ENCODE peak calls at places on chromosome 4, in five cellular contexts. P is GM06990, O is K562, M is cardiac muscle cell, R is heart left ventricle. V is an unnamed sample.

GRCh38 chr4:165207431-165208321 is at the start of gene KLHL2:
- DNase-seq in O (peak), M (peak), P (peak), R (peak), V (no peak)

GRCh38 chr4:125444166-125444565 is 129.4 kb downstream of the FAT4 start:
- DNase-seq in R (no peak), P (no peak), O (no peak), M (no peak), V (no peak)

GRCh38 chr4:21198683-21199082 is 498.4 kb downstream of the PACRGL start:
- DNase-seq in M (no peak), R (no peak), O (no peak), P (no peak), V (no peak)

GRCh38 chr4:139506774-139507173 is 49.2 kb downstream of the SETD7 start:
- DNase-seq in O (no peak), P (no peak), R (no peak), M (no peak), V (no peak)

GRCh38 chr4:113908829-113909228 is 70.6 kb downstream of the ARSJ start:
- DNase-seq in O (no peak), M (no peak), P (no peak), R (no peak), V (no peak)

GRCh38 chr4:16775411-16776154 is 122.9 kb downstream of the LDB2 start:
- DNase-seq in P (no peak), R (no peak), M (no peak), O (no peak), V (no peak)

GRCh38 chr4:71009796-71010588 is 16.5 kb downstream of the DCK start:
- DNase-seq in P (no peak), M (peak), O (peak), R (no peak), V (no peak)

GRCh38 chr4:69092190-69092589 is 4.1 kb upstream of the UGT2B7 start:
- DNase-seq in O (no peak), R (no peak), M (no peak), P (no peak), V (no peak)

GRCh38 chr4:55397521-55398321 is 2.0 kb downstream of the TMEM165 start:
- DNase-seq in M (no peak), R (no peak), O (no peak), P (no peak), V (peak)

GRCh38 chr4:22754091-22754490 is 61.4 kb downstream of the GBA3 start:
- DNase-seq in O (no peak), M (no peak), R (no peak), P (no peak), V (no peak)

GRCh38 chr4:96352051-96352517 is 512.2 kb downstream of the PDHA2 start:
- DNase-seq in R (no peak), M (peak), P (no peak), O (no peak), V (no peak)

GRCh38 chr4:7781993-7782392 is 157.7 kb downstream of the AFAP1 start:
- DNase-seq in O (no peak), R (no peak), P (no peak), M (no peak), V (no peak)
- TF ChIP-seq CTCF in O (no peak), R (no peak), P (no peak), M (no peak), V (no peak)

GRCh38 chr4:10302096-10302495 is 155.1 kb downstream of the ZNF518B start:
- DNase-seq in M (no peak), P (no peak), R (no peak), O (no peak), V (no peak)
- H3K4me3 ChIP-seq in M (no peak), P (no peak), R (no peak), O (no peak), V (no peak)

GRCh38 chr4:92299152-92299551 is 4.6 kb upstream of the GRID2 start:
- DNase-seq in M (no peak), P (no peak), R (no peak), O (no peak), V (no peak)
- TF ChIP-seq CTCF in M (peak), P (no peak), R (no peak), O (no peak), V (no peak)

GRCh38 chr4:73341454-73341853 is 62.6 kb upstream of the ALB start:
- DNase-seq in R (no peak), P (no peak), O (peak), M (peak), V (peak)

GRCh38 chr4:73343432-73343831 is 60.7 kb upstream of the ALB start:
- DNase-seq in R (no peak), M (no peak), P (no peak), O (no peak), V (no peak)

GRCh38 chr4:73345399-73345975 is 58.6 kb upstream of the ALB start:
- DNase-seq in O (no peak), M (no peak), P (no peak), R (no peak), V (no peak)

GRCh38 chr4:73347497-73347896 is 56.6 kb upstream of the ALB start:
- DNase-seq in R (no peak), M (no peak), P (no peak), O (no peak), V (no peak)

GRCh38 chr4:73344106-73344505 is 60.0 kb upstream of the ALB start:
- DNase-seq in O (no peak), M (no peak), R (no peak), P (no peak), V (no peak)
- H3K4me3 ChIP-seq in O (no peak), M (no peak), R (no peak), P (no peak), V (no peak)

DNA sequence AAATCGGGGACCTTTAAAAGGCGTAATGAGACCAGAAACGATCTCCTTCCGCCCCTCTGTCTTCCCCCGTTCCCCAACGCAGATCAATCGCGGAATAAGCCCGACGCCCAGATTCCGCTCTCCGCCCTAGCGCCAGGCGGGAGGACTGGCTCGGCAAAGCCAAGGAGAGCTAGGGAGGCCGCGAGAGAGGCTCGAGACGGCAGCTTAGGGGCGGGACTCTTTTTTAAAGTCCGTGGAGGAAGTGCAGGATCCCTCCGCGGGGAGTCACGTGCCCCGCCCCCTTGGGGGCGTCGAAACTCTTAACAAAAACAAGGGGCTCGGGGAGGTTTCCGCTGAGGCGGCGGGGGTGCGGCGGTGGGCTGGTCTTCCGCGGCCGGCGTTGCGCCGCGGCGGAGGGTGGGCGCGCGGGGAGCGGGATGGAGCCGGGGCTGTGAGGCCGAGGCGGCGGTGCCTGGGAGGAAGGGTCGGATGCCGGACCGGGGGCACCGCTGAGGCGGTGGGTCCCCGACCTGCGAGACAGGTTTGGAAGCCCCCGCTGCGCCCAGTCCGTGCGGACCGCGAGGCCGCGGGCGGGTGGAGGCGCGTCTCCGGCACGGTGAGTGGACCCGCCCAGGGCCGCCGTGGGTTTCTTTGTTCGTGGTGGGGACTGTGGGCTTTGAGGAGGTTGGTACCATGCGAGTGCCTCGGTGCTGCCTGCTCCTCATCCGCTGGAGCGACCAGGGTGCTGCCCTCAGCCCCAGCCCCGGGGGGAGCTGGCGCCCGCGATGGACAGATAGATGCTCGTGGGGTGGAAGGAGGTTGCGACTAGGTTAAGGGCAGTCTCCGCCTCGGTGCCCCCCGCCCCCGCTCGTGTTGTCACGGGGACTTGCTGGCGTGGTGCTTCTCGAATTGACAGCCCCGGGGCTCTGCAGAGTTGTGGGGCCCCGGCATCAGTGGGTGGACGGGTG is at the start of gene CCNG2:
- DNase-seq in R (peak), P (peak), M (peak), O (peak), V (peak)
- TF ChIP-seq CTCF in R (no peak), P (no peak), M (no peak), O (no peak), V (no peak)

GRCh38 chr4:183471960-183472708 is 27.7 kb downstream of the CDKN2AIP start:
- DNase-seq in M (peak), O (peak), P (no peak), R (peak), V (no peak)
- H3K4me3 ChIP-seq in M (no peak), O (no peak), P (no peak), R (peak), V (no peak)

GRCh38 chr4:155758500-155759371 is at the start of gene GUCY1B1:
- DNase-seq in O (peak), M (peak), R (peak), P (peak), V (peak)
- TF ChIP-seq CTCF in O (no peak), M (peak), R (peak), P (peak), V (peak)

DNA sequence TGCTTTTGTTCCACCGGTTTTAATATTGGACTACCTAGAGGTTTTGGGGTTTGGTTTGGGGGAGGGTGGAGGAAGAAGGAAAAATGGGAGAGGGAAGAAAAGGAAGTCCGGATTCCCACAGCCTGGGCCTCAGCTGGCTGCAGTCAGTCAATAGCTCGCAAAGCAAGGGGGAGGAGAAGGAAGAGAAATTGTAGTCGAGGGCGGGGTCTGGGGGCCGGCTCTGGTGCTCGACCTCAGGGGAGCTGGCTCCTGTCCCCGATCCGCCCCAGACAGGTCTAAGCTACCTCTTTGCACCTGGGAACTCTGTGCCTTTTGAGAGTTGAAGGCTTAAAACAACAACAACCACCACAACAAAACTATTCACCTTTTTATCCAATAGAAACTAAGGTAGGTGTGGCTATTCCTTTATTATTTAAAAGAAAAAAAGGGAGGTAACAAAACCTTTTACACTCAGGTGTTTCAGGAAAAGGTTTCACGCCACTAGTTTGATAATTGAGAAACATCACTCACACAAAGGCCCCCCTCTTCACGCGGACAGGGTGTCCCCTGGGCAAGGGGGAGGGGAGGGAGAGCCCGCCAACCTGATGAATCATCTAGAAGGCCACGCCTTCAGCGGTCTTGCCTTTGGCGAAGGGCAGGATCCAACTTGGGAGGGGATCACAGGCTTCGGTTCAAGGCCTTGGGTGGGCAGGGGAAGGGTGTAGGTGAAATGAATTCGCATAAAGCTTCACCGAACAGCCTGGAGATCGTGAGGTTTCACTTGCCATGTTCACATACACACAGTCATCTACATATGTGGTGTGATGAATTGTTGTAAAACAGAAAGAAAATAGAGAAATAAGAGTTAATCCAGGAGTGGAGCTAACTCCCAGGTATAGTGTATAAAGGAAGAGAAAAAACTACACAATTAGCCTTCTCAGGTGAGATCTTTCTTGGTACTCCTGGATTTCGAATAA is 1.7 kb upstream of the LNX1 start:
- DNase-seq in R (peak), O (peak), P (no peak), M (peak), V (no peak)
- H3K4me3 ChIP-seq in R (peak), O (peak), P (no peak), M (peak), V (no peak)

GRCh38 chr4:144575181-144575580 is 70.8 kb upstream of the HHIP start:
- DNase-seq in O (no peak), M (peak), R (no peak), P (no peak), V (no peak)

GRCh38 chr4:144574004-144574403 is 72.0 kb upstream of the HHIP start:
- DNase-seq in M (peak), P (no peak), O (no peak), R (no peak), V (no peak)

GRCh38 chr4:144574509-144574908 is 71.4 kb upstream of the HHIP start:
- DNase-seq in P (no peak), M (no peak), R (no peak), O (no peak), V (no peak)

DNA sequence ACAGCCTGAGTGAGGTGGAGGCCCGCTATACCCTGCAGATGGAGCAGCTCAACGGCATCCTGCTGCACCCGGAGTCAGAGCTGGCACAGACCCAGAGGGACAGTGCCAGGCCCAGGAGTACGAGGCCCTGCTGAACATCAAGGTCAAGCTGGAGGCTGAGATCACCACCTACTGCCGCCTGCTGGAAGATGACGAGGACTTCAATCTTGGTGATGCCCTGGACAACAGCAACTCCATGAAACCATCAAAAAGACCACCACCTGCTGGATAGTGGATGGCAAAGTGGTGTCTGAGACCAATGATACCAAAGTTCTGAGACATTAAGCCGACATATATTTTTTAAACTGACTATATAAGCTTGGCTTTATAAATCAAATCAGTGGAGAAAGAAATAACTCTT is 73.3 kb upstream of the HHIP start:
- DNase-seq in M (no peak), P (no peak), R (no peak), O (no peak), V (no peak)
- TF ChIP-seq CTCF in M (no peak), P (peak), R (no peak), O (peak), V (no peak)

V was measured in AG09309.